ENCODE peak calls at places on chromosomes 1 and 21, in five cellular contexts. One of them, this sample, is unnamed.

GRCh38 chr1:180773210-180773865 is 139.4 kb upstream of the KIAA1614 start:
- DNase-seq in astrocyte of the spinal cord: peak
- DNase-seq in tibial artery: no peak
- DNase-seq in progenitor cell of endocrine pancreas: no peak
- DNase-seq in GM13977: no peak
- DNase-seq in this sample: no peak

GRCh38 chr1:168917796-168918195 is 188.7 kb upstream of the ATP1B1 start:
- DNase-seq in astrocyte of the spinal cord: no peak
- DNase-seq in tibial artery: no peak
- DNase-seq in progenitor cell of endocrine pancreas: no peak
- DNase-seq in GM13977: no peak
- DNase-seq in this sample: no peak

GRCh38 chr1:84936116-84936810 is 43.3 kb upstream of the LPAR3 start:
- DNase-seq in astrocyte of the spinal cord: peak
- DNase-seq in tibial artery: no peak
- DNase-seq in progenitor cell of endocrine pancreas: no peak
- DNase-seq in GM13977: peak
- DNase-seq in this sample: peak

GRCh38 chr1:86435327-86435726 is 11.4 kb downstream of the CLCA2 start:
- DNase-seq in astrocyte of the spinal cord: no peak
- DNase-seq in tibial artery: no peak
- DNase-seq in progenitor cell of endocrine pancreas: no peak
- DNase-seq in GM13977: no peak
- DNase-seq in this sample: no peak

GRCh38 chr1:91026320-91026719 is 4.5 kb upstream of the ZNF644 start:
- DNase-seq in astrocyte of the spinal cord: no peak
- DNase-seq in tibial artery: no peak
- DNase-seq in progenitor cell of endocrine pancreas: no peak
- DNase-seq in GM13977: peak
- DNase-seq in this sample: peak

GRCh38 chr1:21238141-21238800 is 52.0 kb downstream of the ECE1 start:
- DNase-seq in astrocyte of the spinal cord: peak
- DNase-seq in tibial artery: no peak
- DNase-seq in progenitor cell of endocrine pancreas: no peak
- DNase-seq in GM13977: no peak
- DNase-seq in this sample: no peak

GRCh38 chr1:226888816-226889215 is 18.4 kb downstream of the PSEN2 start:
- DNase-seq in astrocyte of the spinal cord: no peak
- DNase-seq in tibial artery: peak
- DNase-seq in progenitor cell of endocrine pancreas: no peak
- DNase-seq in GM13977: no peak
- DNase-seq in this sample: no peak

GRCh38 chr21:41289431-41289830 is 27.2 kb upstream of the FAM3B start:
- DNase-seq in astrocyte of the spinal cord: no peak
- DNase-seq in tibial artery: no peak
- DNase-seq in progenitor cell of endocrine pancreas: no peak
- DNase-seq in GM13977: no peak
- DNase-seq in this sample: no peak

GRCh38 chr1:45123358-45123757 is 83.0 kb downstream of the ZSWIM5 start:
- DNase-seq in astrocyte of the spinal cord: no peak
- DNase-seq in tibial artery: no peak
- DNase-seq in progenitor cell of endocrine pancreas: no peak
- DNase-seq in GM13977: no peak
- DNase-seq in this sample: no peak

GRCh38 chr1:64878931-64879710 is 87.2 kb downstream of the JAK1 start:
- DNase-seq in astrocyte of the spinal cord: no peak
- DNase-seq in tibial artery: no peak
- DNase-seq in progenitor cell of endocrine pancreas: no peak
- DNase-seq in GM13977: no peak
- DNase-seq in this sample: no peak

GRCh38 chr1:108072294-108072693 is 107.3 kb upstream of the VAV3 start:
- DNase-seq in astrocyte of the spinal cord: no peak
- DNase-seq in tibial artery: no peak
- DNase-seq in progenitor cell of endocrine pancreas: no peak
- DNase-seq in GM13977: no peak
- DNase-seq in this sample: no peak

GRCh38 chr1:8858888-8859706 is 19.4 kb downstream of the ENO1 start:
- DNase-seq in astrocyte of the spinal cord: peak
- DNase-seq in tibial artery: no peak
- DNase-seq in progenitor cell of endocrine pancreas: no peak
- DNase-seq in GM13977: no peak
- DNase-seq in this sample: peak

GRCh38 chr21:35873441-35873840 is 186.9 kb downstream of the SETD4 start:
- DNase-seq in astrocyte of the spinal cord: no peak
- DNase-seq in tibial artery: no peak
- DNase-seq in progenitor cell of endocrine pancreas: no peak
- DNase-seq in GM13977: no peak
- DNase-seq in this sample: no peak

GRCh38 chr21:29526545-29526944 is 227.8 kb downstream of the BACH1 start:
- DNase-seq in astrocyte of the spinal cord: no peak
- DNase-seq in tibial artery: no peak
- DNase-seq in progenitor cell of endocrine pancreas: no peak
- DNase-seq in GM13977: no peak
- DNase-seq in this sample: no peak

GRCh38 chr1:218281285-218281684 is 3.8 kb upstream of the RRP15 start:
- DNase-seq in astrocyte of the spinal cord: no peak
- DNase-seq in tibial artery: no peak
- DNase-seq in progenitor cell of endocrine pancreas: no peak
- DNase-seq in GM13977: no peak
- DNase-seq in this sample: no peak

GRCh38 chr1:27026621-27027574 is 14.2 kb upstream of the TENT5B start:
- DNase-seq in astrocyte of the spinal cord: peak
- DNase-seq in tibial artery: peak
- DNase-seq in progenitor cell of endocrine pancreas: no peak
- DNase-seq in GM13977: no peak
- DNase-seq in this sample: no peak

GRCh38 chr1:226732856-226733291 is 6.2 kb downstream of the ITPKB start:
- DNase-seq in astrocyte of the spinal cord: no peak
- DNase-seq in tibial artery: no peak
- DNase-seq in progenitor cell of endocrine pancreas: no peak
- DNase-seq in GM13977: no peak
- DNase-seq in this sample: no peak

GRCh38 chr1:109193653-109194590 is 19.8 kb upstream of the SARS1 start:
- DNase-seq in astrocyte of the spinal cord: no peak
- DNase-seq in tibial artery: no peak
- DNase-seq in progenitor cell of endocrine pancreas: peak
- DNase-seq in GM13977: peak
- DNase-seq in this sample: peak

GRCh38 chr1:29539971-29540370 is 303.6 kb downstream of the PTPRU start:
- DNase-seq in astrocyte of the spinal cord: no peak
- DNase-seq in tibial artery: peak
- DNase-seq in progenitor cell of endocrine pancreas: no peak
- DNase-seq in GM13977: no peak
- DNase-seq in this sample: no peak

GRCh38 chr1:168638884-168639283 is 62.5 kb downstream of the XCL1 start:
- DNase-seq in astrocyte of the spinal cord: no peak
- DNase-seq in tibial artery: no peak
- DNase-seq in progenitor cell of endocrine pancreas: no peak
- DNase-seq in GM13977: no peak
- DNase-seq in this sample: no peak

DNA sequence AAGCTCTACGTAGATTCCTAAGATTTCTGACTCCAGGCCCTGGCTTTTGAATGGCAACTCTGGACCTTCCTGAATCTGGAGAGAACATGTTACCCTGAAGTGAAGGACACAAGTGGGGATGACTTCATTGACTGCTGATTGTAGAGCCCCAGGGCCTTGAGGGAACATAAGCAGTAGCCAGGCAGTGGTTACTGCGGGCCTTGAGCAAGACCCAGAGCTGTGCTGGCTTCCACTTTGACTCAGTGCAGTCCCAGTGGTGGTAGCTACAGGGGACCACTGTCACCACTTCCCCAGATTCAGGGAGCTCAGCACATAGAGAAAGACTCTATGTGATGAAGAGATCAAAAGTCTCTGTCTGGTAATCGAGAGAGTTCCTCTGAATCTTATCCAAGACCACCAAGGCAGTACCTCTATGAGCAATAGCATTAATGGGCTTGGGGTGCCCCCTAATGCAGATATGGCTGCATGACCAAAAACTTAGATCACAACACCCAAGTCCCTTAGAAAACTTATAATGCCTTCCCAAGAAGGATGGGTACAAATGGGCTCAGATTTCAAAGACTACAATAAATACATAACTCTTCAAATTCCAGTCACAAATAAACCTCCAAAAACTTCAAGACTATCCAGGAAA is 1278.3 kb downstream of the AMY1C start:
- DNase-seq in astrocyte of the spinal cord: no peak
- DNase-seq in tibial artery: no peak
- DNase-seq in progenitor cell of endocrine pancreas: no peak
- DNase-seq in GM13977: no peak
- DNase-seq in this sample: no peak
- TF ChIP-seq CTCF in astrocyte of the spinal cord: no peak
- TF ChIP-seq CTCF in tibial artery: no peak
- TF ChIP-seq CTCF in progenitor cell of endocrine pancreas: peak
- TF ChIP-seq CTCF in GM13977: peak
- TF ChIP-seq CTCF in this sample: peak

GRCh38 chr21:45319461-45320211 is 31.9 kb upstream of the POFUT2 start:
- DNase-seq in astrocyte of the spinal cord: peak
- DNase-seq in tibial artery: peak
- DNase-seq in progenitor cell of endocrine pancreas: no peak
- DNase-seq in GM13977: no peak
- DNase-seq in this sample: no peak
- TF ChIP-seq CTCF in astrocyte of the spinal cord: no peak
- TF ChIP-seq CTCF in tibial artery: peak
- TF ChIP-seq CTCF in progenitor cell of endocrine pancreas: no peak
- TF ChIP-seq CTCF in GM13977: no peak
- TF ChIP-seq CTCF in this sample: no peak

GRCh38 chr1:160166459-160166858 is 15.1 kb downstream of the ATP1A4 start:
- DNase-seq in astrocyte of the spinal cord: no peak
- DNase-seq in tibial artery: no peak
- DNase-seq in progenitor cell of endocrine pancreas: no peak
- DNase-seq in GM13977: no peak
- DNase-seq in this sample: no peak

GRCh38 chr1:160161965-160162705 is 10.7 kb downstream of the ATP1A4 start:
- DNase-seq in astrocyte of the spinal cord: peak
- DNase-seq in tibial artery: no peak
- DNase-seq in progenitor cell of endocrine pancreas: no peak
- DNase-seq in GM13977: peak
- DNase-seq in this sample: peak

GRCh38 chr1:160162936-160163335 is 11.5 kb downstream of the ATP1A4 start:
- DNase-seq in astrocyte of the spinal cord: no peak
- DNase-seq in tibial artery: no peak
- DNase-seq in progenitor cell of endocrine pancreas: no peak
- DNase-seq in GM13977: no peak
- DNase-seq in this sample: no peak

GRCh38 chr1:160164121-160164520 is 12.7 kb downstream of the ATP1A4 start:
- DNase-seq in astrocyte of the spinal cord: no peak
- DNase-seq in tibial artery: no peak
- DNase-seq in progenitor cell of endocrine pancreas: no peak
- DNase-seq in GM13977: no peak
- DNase-seq in this sample: no peak

DNA sequence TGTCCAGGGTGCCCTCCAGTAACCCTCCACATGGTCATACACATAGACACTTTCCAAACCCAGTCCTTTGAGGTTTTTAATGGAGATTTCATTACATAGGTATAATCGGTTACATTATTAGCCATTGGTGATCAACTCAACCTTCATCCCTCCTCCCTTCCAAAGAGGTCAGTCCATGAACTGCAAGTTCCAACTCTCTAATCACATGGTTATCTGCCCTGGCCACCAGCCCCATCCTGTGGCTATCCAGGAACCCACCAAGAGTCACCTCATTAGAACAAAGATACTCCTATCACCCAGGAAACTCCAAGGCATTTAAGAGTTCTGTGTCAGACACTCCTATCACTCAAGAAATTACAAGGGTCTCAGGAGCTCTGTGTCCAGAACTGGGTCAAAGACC is 12.2 kb downstream of the ATP1A4 start:
- DNase-seq in astrocyte of the spinal cord: no peak
- DNase-seq in tibial artery: no peak
- DNase-seq in progenitor cell of endocrine pancreas: no peak
- DNase-seq in GM13977: no peak
- DNase-seq in this sample: no peak
- TF ChIP-seq CTCF in astrocyte of the spinal cord: no peak
- TF ChIP-seq CTCF in tibial artery: no peak
- TF ChIP-seq CTCF in progenitor cell of endocrine pancreas: no peak
- TF ChIP-seq CTCF in GM13977: no peak
- TF ChIP-seq CTCF in this sample: no peak

GRCh38 chr1:53321366-53321765 is 6.5 kb downstream of the LRP8 start:
- DNase-seq in astrocyte of the spinal cord: no peak
- DNase-seq in tibial artery: no peak
- DNase-seq in progenitor cell of endocrine pancreas: peak
- DNase-seq in GM13977: no peak
- DNase-seq in this sample: no peak
- TF ChIP-seq CTCF in astrocyte of the spinal cord: peak
- TF ChIP-seq CTCF in tibial artery: no peak
- TF ChIP-seq CTCF in progenitor cell of endocrine pancreas: peak
- TF ChIP-seq CTCF in GM13977: peak
- TF ChIP-seq CTCF in this sample: no peak

DNA sequence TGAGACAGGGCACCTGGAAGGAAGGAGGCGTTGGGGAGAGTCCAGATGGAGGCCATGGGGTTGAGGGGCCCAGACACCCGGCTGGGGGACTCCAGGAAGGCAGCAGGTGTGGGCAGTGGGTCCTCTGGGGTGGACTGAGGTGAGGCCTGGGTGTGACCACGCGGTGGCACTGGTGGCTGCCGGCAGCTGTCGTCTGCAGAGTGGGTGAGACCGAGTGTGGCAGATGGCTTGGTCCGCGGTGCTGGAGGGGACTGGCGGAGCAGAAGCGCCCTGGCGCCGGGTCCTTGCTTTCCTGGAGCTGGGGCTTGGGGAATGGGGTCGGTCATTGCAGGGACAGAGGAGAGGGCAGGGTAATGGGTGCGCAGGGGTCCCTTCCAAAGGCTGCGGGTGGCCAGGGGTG is 12.5 kb downstream of the AGRN start:
- DNase-seq in astrocyte of the spinal cord: no peak
- DNase-seq in tibial artery: no peak
- DNase-seq in progenitor cell of endocrine pancreas: no peak
- DNase-seq in GM13977: no peak
- DNase-seq in this sample: no peak
- TF ChIP-seq CTCF in astrocyte of the spinal cord: no peak
- TF ChIP-seq CTCF in tibial artery: no peak
- TF ChIP-seq CTCF in progenitor cell of endocrine pancreas: no peak
- TF ChIP-seq CTCF in GM13977: peak
- TF ChIP-seq CTCF in this sample: peak

GRCh38 chr1:25694591-25695007 is 78.0 kb downstream of the MAN1C1 start:
- DNase-seq in astrocyte of the spinal cord: no peak
- DNase-seq in tibial artery: no peak
- DNase-seq in progenitor cell of endocrine pancreas: no peak
- DNase-seq in GM13977: no peak
- DNase-seq in this sample: no peak
- TF ChIP-seq CTCF in astrocyte of the spinal cord: no peak
- TF ChIP-seq CTCF in tibial artery: no peak
- TF ChIP-seq CTCF in progenitor cell of endocrine pancreas: no peak
- TF ChIP-seq CTCF in GM13977: no peak
- TF ChIP-seq CTCF in this sample: no peak

This sample was measured in GM10248.